ENCODE peak calls at places on chromosomes 12 and 14, in four cellular contexts. H, X, Z and T are unnamed samples.

GRCh38 chr12:58148405-58148804 is 207.0 kb downstream of the ATP23 start:
- DNase-seq in H (no peak), X (no peak), Z (no peak), T (no peak)

GRCh38 chr12:108112815-108113556 is 16.1 kb upstream of the WSCD2 start:
- DNase-seq in H (no peak), X (no peak), Z (no peak), T (no peak)

GRCh38 chr12:104694711-104695110 is 238.0 kb downstream of the CHST11 start:
- DNase-seq in H (no peak), X (no peak), Z (no peak), T (no peak)

GRCh38 chr12:51890511-51891171 is 2.7 kb downstream of the ANKRD33 start:
- DNase-seq in H (no peak), X (peak; percentile 41), Z (no peak), T (no peak)

GRCh38 chr14:72775923-72776554 is 117.9 kb downstream of the DPF3 start:
- DNase-seq in H (no peak), X (no peak), Z (no peak), T (no peak)

GRCh38 chr14:98840076-98840475 is 431.9 kb downstream of the BCL11B start:
- DNase-seq in H (no peak), X (no peak), Z (no peak), T (no peak)

GRCh38 chr12:90729741-90730140 is 225.2 kb downstream of the CCER1 start:
- DNase-seq in H (no peak), X (no peak), Z (no peak), T (no peak)

GRCh38 chr14:73255693-73256225 is 18.5 kb downstream of the PAPLN start:
- DNase-seq in H (no peak), X (no peak), Z (no peak), T (no peak)

GRCh38 chr12:42143401-42144173 is 1.1 kb downstream of the GXYLT1 start:
- DNase-seq in H (no peak), X (no peak), Z (no peak), T (no peak)

GRCh38 chr12:66269142-66269541 is 33.2 kb upstream of the HELB start:
- DNase-seq in H (no peak), X (no peak), Z (no peak), T (no peak)